ENCODE peak calls at places on chromosomes 11 and 22, in nine cellular contexts. One of them, this sample, is unnamed.

GRCh38 chr11:87417951-87418350 is 380.2 kb downstream of the TMEM135 start:
- DNase-seq in GM12865: no peak
- DNase-seq in prostate gland: no peak
- DNase-seq in IMR-90: no peak
- DNase-seq in fibroblast of villous mesenchyme: no peak
- DNase-seq in Calu3: no peak
- DNase-seq in SK-N-SH: no peak
- DNase-seq in OCI-LY7: no peak
- DNase-seq in glutamatergic neuron: no peak
- DNase-seq in this sample: no peak

GRCh38 chr11:2093575-2094353 is 45.4 kb downstream of the IGF2 start:
- DNase-seq in fibroblast of villous mesenchyme: no peak
- DNase-seq in glutamatergic neuron: no peak
- DNase-seq in SK-N-SH: no peak
- DNase-seq in IMR-90: no peak
- DNase-seq in GM12865: no peak
- DNase-seq in Calu3: no peak
- DNase-seq in OCI-LY7: no peak
- DNase-seq in prostate gland: peak; percentile 43
- DNase-seq in this sample: peak; percentile 40

GRCh38 chr11:128290106-128290840 is 297.1 kb downstream of the ETS1 start:
- DNase-seq in OCI-LY7: peak; percentile 92
- DNase-seq in SK-N-SH: peak; percentile 68
- DNase-seq in prostate gland: peak; percentile 64
- DNase-seq in glutamatergic neuron: peak; percentile 44
- DNase-seq in GM12865: peak; percentile 94
- DNase-seq in fibroblast of villous mesenchyme: peak; percentile 91
- DNase-seq in IMR-90: peak; percentile 95
- DNase-seq in Calu3: peak; percentile 58
- DNase-seq in this sample: peak; percentile 70

GRCh38 chr11:111851636-111852035 is 19.7 kb downstream of the ALG9 start:
- DNase-seq in GM12865: no peak
- DNase-seq in SK-N-SH: peak; percentile 17
- DNase-seq in OCI-LY7: peak; percentile 15
- DNase-seq in fibroblast of villous mesenchyme: peak; percentile 57
- DNase-seq in Calu3: no peak
- DNase-seq in prostate gland: no peak
- DNase-seq in glutamatergic neuron: no peak
- DNase-seq in IMR-90: peak; percentile 35
- DNase-seq in this sample: no peak

GRCh38 chr11:106996691-106997090 is 21.6 kb downstream of the GUCY1A2 start:
- DNase-seq in Calu3: no peak
- DNase-seq in glutamatergic neuron: no peak
- DNase-seq in prostate gland: no peak
- DNase-seq in fibroblast of villous mesenchyme: no peak
- DNase-seq in OCI-LY7: no peak
- DNase-seq in SK-N-SH: no peak
- DNase-seq in IMR-90: no peak
- DNase-seq in GM12865: no peak
- DNase-seq in this sample: no peak

GRCh38 chr22:45903355-45904149 is 73.4 kb downstream of the WNT7B start:
- DNase-seq in Calu3: peak; percentile 62
- DNase-seq in GM12865: no peak
- DNase-seq in IMR-90: peak; percentile 69
- DNase-seq in OCI-LY7: no peak
- DNase-seq in SK-N-SH: no peak
- DNase-seq in prostate gland: peak; percentile 26
- DNase-seq in fibroblast of villous mesenchyme: peak; percentile 81
- DNase-seq in glutamatergic neuron: no peak
- DNase-seq in this sample: no peak

GRCh38 chr22:24975813-24976341 is 23.4 kb downstream of the KIAA1671 start:
- DNase-seq in prostate gland: peak; percentile 37
- DNase-seq in IMR-90: no peak
- DNase-seq in GM12865: no peak
- DNase-seq in OCI-LY7: no peak
- DNase-seq in SK-N-SH: no peak
- DNase-seq in glutamatergic neuron: no peak
- DNase-seq in fibroblast of villous mesenchyme: peak; percentile 28
- DNase-seq in Calu3: no peak
- DNase-seq in this sample: no peak

GRCh38 chr11:61701298-61701993 is 21.3 kb downstream of the DAGLA start:
- DNase-seq in Calu3: peak; percentile 54
- DNase-seq in IMR-90: peak; percentile 16
- DNase-seq in prostate gland: no peak
- DNase-seq in glutamatergic neuron: peak; percentile 56
- DNase-seq in fibroblast of villous mesenchyme: peak; percentile 21
- DNase-seq in OCI-LY7: peak; percentile 27
- DNase-seq in SK-N-SH: peak; percentile 64
- DNase-seq in GM12865: no peak
- DNase-seq in this sample: no peak

GRCh38 chr11:10809373-10810199 is 860 bp upstream of the EIF4G2 start:
- DNase-seq in OCI-LY7: peak; percentile 40
- DNase-seq in GM12865: peak; percentile 64
- DNase-seq in SK-N-SH: no peak
- DNase-seq in glutamatergic neuron: peak; percentile 59
- DNase-seq in Calu3: peak; percentile 46
- DNase-seq in IMR-90: peak; percentile 80
- DNase-seq in fibroblast of villous mesenchyme: peak; percentile 80
- DNase-seq in prostate gland: no peak
- DNase-seq in this sample: no peak

GRCh38 chr22:42947211-42947990 is 67.5 kb downstream of the PACSIN2 start:
- DNase-seq in glutamatergic neuron: no peak
- DNase-seq in Calu3: peak; percentile 86
- DNase-seq in IMR-90: peak; percentile 41
- DNase-seq in prostate gland: no peak
- DNase-seq in GM12865: no peak
- DNase-seq in OCI-LY7: no peak
- DNase-seq in fibroblast of villous mesenchyme: no peak
- DNase-seq in SK-N-SH: no peak
- DNase-seq in this sample: no peak

DNA sequence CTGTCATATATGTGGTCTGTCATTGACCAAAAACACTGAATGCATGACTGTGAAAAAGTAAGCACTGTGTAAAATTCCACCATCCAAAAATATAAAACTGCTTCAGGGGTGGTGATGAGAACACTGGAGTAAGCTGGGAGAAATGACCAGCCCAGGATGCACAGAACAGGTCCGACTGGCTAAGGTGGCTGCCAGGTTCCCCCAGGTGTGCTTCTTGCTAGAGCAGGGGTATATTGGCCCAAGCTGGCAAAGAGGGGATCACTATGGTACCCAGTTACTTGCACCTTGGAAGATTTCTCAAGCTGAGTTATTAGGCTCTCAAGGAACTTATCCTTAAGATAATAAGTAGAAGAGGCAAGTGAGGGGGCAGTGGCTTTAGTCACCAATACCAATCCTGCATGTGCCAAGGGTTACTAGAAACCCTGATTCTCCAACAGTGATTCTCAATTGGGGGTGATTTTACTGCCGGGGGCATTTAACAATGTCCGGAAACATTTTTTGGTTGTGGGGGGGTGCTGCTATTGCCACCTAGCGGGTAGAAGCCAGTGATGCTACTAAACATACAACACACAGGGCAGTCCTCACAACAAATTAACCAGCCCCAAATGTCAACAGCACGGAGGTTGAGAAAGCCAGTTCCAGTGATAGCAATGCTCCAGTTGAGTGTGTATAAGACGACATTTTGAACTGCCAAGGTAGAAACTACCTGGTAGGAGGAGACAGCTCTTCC is 15.7 kb downstream of the SNU13 start:
- DNase-seq in prostate gland: no peak
- DNase-seq in glutamatergic neuron: no peak
- DNase-seq in SK-N-SH: no peak
- DNase-seq in fibroblast of villous mesenchyme: peak; percentile 14
- DNase-seq in OCI-LY7: peak; percentile 56
- DNase-seq in Calu3: no peak
- DNase-seq in IMR-90: no peak
- DNase-seq in GM12865: peak; percentile 59
- DNase-seq in this sample: no peak
- TF ChIP-seq CTCF in prostate gland: no peak
- TF ChIP-seq CTCF in glutamatergic neuron: no peak
- TF ChIP-seq CTCF in SK-N-SH: no peak
- TF ChIP-seq CTCF in fibroblast of villous mesenchyme: peak; percentile 51
- TF ChIP-seq CTCF in OCI-LY7: peak; percentile 89
- TF ChIP-seq CTCF in Calu3: no peak
- TF ChIP-seq CTCF in IMR-90: peak; percentile 7
- TF ChIP-seq CTCF in GM12865: peak; percentile 74
- TF ChIP-seq CTCF in this sample: peak; percentile 22

GRCh38 chr11:43574949-43575915 is 105.3 kb upstream of the HSD17B12 start:
- DNase-seq in IMR-90: peak; percentile 82
- DNase-seq in SK-N-SH: peak; percentile 83
- DNase-seq in GM12865: no peak
- DNase-seq in fibroblast of villous mesenchyme: peak; percentile 50
- DNase-seq in OCI-LY7: no peak
- DNase-seq in Calu3: no peak
- DNase-seq in glutamatergic neuron: peak; percentile 89
- DNase-seq in prostate gland: no peak
- DNase-seq in this sample: no peak

GRCh38 chr11:43576834-43577521 is 103.6 kb upstream of the HSD17B12 start:
- DNase-seq in prostate gland: no peak
- DNase-seq in glutamatergic neuron: peak; percentile 63
- DNase-seq in OCI-LY7: no peak
- DNase-seq in GM12865: peak; percentile 27
- DNase-seq in fibroblast of villous mesenchyme: peak; percentile 42
- DNase-seq in Calu3: peak; percentile 51
- DNase-seq in SK-N-SH: peak; percentile 71
- DNase-seq in IMR-90: peak; percentile 49
- DNase-seq in this sample: peak; percentile 58

GRCh38 chr11:43573873-43574272 is 106.7 kb upstream of the HSD17B12 start:
- DNase-seq in SK-N-SH: no peak
- DNase-seq in fibroblast of villous mesenchyme: no peak
- DNase-seq in OCI-LY7: no peak
- DNase-seq in prostate gland: no peak
- DNase-seq in glutamatergic neuron: no peak
- DNase-seq in Calu3: no peak
- DNase-seq in IMR-90: no peak
- DNase-seq in GM12865: no peak
- DNase-seq in this sample: no peak

GRCh38 chr11:43575931-43576833 is 104.4 kb upstream of the HSD17B12 start:
- DNase-seq in OCI-LY7: no peak
- DNase-seq in prostate gland: no peak
- DNase-seq in GM12865: no peak
- DNase-seq in glutamatergic neuron: no peak
- DNase-seq in Calu3: no peak
- DNase-seq in IMR-90: no peak
- DNase-seq in SK-N-SH: no peak
- DNase-seq in fibroblast of villous mesenchyme: no peak
- DNase-seq in this sample: no peak

GRCh38 chr11:43573233-43573632 is 107.3 kb upstream of the HSD17B12 start:
- DNase-seq in glutamatergic neuron: peak; percentile 64
- DNase-seq in Calu3: peak; percentile 38
- DNase-seq in SK-N-SH: peak; percentile 51
- DNase-seq in prostate gland: no peak
- DNase-seq in fibroblast of villous mesenchyme: no peak
- DNase-seq in OCI-LY7: peak; percentile 51
- DNase-seq in GM12865: peak; percentile 35
- DNase-seq in IMR-90: no peak
- DNase-seq in this sample: peak; percentile 53
- TF ChIP-seq CTCF in glutamatergic neuron: peak; percentile 66
- TF ChIP-seq CTCF in Calu3: peak; percentile 30
- TF ChIP-seq CTCF in SK-N-SH: peak; percentile 61
- TF ChIP-seq CTCF in prostate gland: no peak
- TF ChIP-seq CTCF in fibroblast of villous mesenchyme: peak; percentile 49
- TF ChIP-seq CTCF in OCI-LY7: peak; percentile 86
- TF ChIP-seq CTCF in GM12865: peak; percentile 64
- TF ChIP-seq CTCF in IMR-90: peak; percentile 40
- TF ChIP-seq CTCF in this sample: peak; percentile 65

DNA sequence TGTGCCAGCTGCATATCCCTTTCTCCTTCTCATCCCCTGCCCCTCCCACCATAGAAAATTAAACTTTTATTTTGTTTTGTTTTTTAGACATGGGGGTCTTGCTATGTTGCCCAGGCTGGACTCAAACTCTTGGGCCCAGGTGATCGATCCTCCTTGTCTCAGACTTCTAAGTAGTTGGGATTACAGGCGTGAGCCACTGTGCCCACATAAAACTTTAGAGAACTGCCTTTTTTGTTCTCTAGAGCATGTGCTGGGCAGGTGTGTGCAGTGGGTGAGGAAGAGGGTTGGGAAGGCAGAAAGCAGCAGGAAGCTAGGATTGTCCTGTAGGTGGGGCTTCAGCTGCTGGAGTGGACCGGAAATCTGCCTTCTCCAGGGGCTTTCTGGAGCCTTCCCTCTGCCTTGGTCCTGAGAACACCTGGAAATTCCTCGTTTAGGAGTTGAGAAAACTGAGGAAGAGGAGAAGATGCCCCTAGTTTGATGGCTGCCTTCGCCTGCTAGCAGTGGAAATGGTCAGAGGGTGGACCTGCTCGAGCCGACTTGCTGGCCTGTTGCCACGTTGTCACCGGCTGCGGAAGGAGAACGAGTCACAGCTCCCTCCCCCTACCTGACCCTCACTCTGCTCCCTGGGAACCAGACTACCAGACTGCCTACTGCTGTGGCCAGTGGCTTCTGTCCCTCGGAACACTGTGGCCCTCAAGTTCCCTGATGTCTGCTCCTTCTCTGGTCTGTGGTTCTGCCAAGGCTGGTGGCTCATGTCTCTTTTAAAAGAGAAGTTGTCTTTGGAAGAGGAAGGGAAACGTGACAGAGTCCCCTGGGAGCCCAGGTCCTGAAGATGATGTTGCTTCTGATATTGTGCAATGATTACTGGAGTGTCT is 4.0 kb downstream of the ST14 start:
- DNase-seq in Calu3: peak; percentile 51
- DNase-seq in prostate gland: no peak
- DNase-seq in SK-N-SH: no peak
- DNase-seq in glutamatergic neuron: no peak
- DNase-seq in OCI-LY7: peak; percentile 70
- DNase-seq in GM12865: no peak
- DNase-seq in fibroblast of villous mesenchyme: no peak
- DNase-seq in IMR-90: no peak
- DNase-seq in this sample: no peak
- TF ChIP-seq CTCF in Calu3: no peak
- TF ChIP-seq CTCF in prostate gland: no peak
- TF ChIP-seq CTCF in SK-N-SH: no peak
- TF ChIP-seq CTCF in glutamatergic neuron: no peak
- TF ChIP-seq CTCF in OCI-LY7: peak; percentile 36
- TF ChIP-seq CTCF in GM12865: no peak
- TF ChIP-seq CTCF in fibroblast of villous mesenchyme: peak; percentile 8
- TF ChIP-seq CTCF in IMR-90: no peak
- TF ChIP-seq CTCF in this sample: no peak

DNA sequence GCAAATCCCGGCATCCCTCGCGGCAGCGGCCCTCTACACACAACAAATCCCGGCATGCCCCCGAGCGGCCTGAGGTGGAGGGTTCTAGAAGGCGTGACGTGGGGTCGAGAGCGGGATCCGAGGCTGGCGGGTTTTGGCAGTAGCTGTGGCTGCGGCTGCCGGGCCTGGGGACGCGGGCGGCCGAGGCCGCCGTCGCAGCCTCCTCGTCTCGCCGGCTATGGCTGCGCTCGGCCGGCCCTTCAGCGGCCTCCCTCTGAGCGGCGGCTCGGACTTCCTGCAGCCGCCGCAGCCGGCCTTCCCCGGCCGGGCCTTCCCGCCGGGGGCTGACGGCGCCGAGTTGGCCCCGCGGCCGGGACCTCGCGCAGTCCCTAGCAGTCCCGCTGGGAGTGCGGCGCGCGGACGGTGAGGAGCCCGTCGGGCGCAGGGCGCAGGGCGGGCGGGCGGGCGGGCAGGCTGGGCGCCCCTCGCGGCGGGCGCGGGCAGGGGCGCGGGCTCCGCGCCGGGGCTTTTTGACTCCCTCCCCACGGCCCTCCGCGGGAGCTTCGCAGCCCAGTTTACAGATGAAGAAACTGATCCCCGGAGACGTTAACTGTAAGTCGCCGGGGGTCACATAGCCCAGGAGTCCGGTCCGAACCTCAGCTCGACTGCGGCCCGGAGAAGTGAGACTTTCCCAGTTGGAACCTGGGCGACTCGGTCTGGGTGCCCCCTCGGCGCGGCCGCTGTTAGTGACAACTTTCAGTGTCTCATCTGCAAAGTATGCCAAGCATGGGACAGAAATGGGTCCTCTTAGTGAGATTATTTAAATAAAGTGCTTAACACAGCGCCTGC is at the start of gene CCDC117:
- DNase-seq in SK-N-SH: peak; percentile 95
- DNase-seq in fibroblast of villous mesenchyme: peak; percentile 96
- DNase-seq in OCI-LY7: peak; percentile 95
- DNase-seq in IMR-90: peak; percentile 95
- DNase-seq in prostate gland: peak; percentile 96
- DNase-seq in glutamatergic neuron: peak; percentile 95
- DNase-seq in Calu3: peak; percentile 92
- DNase-seq in GM12865: peak; percentile 97
- DNase-seq in this sample: peak; percentile 95
- TF ChIP-seq CTCF in SK-N-SH: no peak
- TF ChIP-seq CTCF in fibroblast of villous mesenchyme: peak; percentile 23
- TF ChIP-seq CTCF in OCI-LY7: peak; percentile 28
- TF ChIP-seq CTCF in IMR-90: peak; percentile 45
- TF ChIP-seq CTCF in prostate gland: no peak
- TF ChIP-seq CTCF in glutamatergic neuron: peak; percentile 23
- TF ChIP-seq CTCF in Calu3: peak; percentile 14
- TF ChIP-seq CTCF in GM12865: peak; percentile 17
- TF ChIP-seq CTCF in this sample: no peak